ENCODE peak calls at places on chromosomes 13 and 19, in nine cellular contexts. One of them, this sample, is unnamed.

GRCh38 chr13:40155176-40155575 is 499.7 kb downstream of the COG6 start:
- DNase-seq in adrenal gland: no peak
- DNase-seq in kidney: no peak
- DNase-seq in WERI-Rb-1: no peak
- DNase-seq in psoas muscle: no peak
- DNase-seq in CD8-positive, alpha-beta memory T cell: no peak
- DNase-seq in heart right ventricle: no peak
- DNase-seq in Peyer's patch: no peak
- DNase-seq in PC-3: no peak
- DNase-seq in this sample: no peak

GRCh38 chr19:50607874-50608785 is 31.6 kb downstream of the SYT3 start:
- DNase-seq in adrenal gland: peak; percentile 84
- DNase-seq in kidney: peak; percentile 91
- DNase-seq in WERI-Rb-1: peak; percentile 97
- DNase-seq in psoas muscle: peak; percentile 58
- DNase-seq in CD8-positive, alpha-beta memory T cell: peak; percentile 72
- DNase-seq in heart right ventricle: peak; percentile 54
- DNase-seq in Peyer's patch: peak; percentile 60
- DNase-seq in PC-3: peak; percentile 34
- DNase-seq in this sample: peak; percentile 94

GRCh38 chr19:54136864-54137113 is 773 bp upstream of the CNOT3 start:
- DNase-seq in adrenal gland: no peak
- DNase-seq in kidney: no peak
- DNase-seq in WERI-Rb-1: no peak
- DNase-seq in psoas muscle: no peak
- DNase-seq in CD8-positive, alpha-beta memory T cell: no peak
- DNase-seq in heart right ventricle: no peak
- DNase-seq in Peyer's patch: no peak
- DNase-seq in PC-3: no peak
- DNase-seq in this sample: no peak

GRCh38 chr13:98664510-98664909 is 87.6 kb upstream of the STK24 start:
- DNase-seq in adrenal gland: no peak
- DNase-seq in kidney: no peak
- DNase-seq in WERI-Rb-1: no peak
- DNase-seq in psoas muscle: no peak
- DNase-seq in CD8-positive, alpha-beta memory T cell: no peak
- DNase-seq in heart right ventricle: no peak
- DNase-seq in Peyer's patch: no peak
- DNase-seq in PC-3: no peak
- DNase-seq in this sample: no peak

GRCh38 chr13:45209229-45209628 is 8.4 kb upstream of the KCTD4 start:
- DNase-seq in adrenal gland: no peak
- DNase-seq in kidney: no peak
- DNase-seq in WERI-Rb-1: no peak
- DNase-seq in psoas muscle: no peak
- DNase-seq in CD8-positive, alpha-beta memory T cell: no peak
- DNase-seq in heart right ventricle: no peak
- DNase-seq in Peyer's patch: no peak
- DNase-seq in PC-3: peak; percentile 59
- DNase-seq in this sample: no peak

GRCh38 chr13:26624572-26624971 is 67.1 kb downstream of the WASF3 start:
- DNase-seq in adrenal gland: no peak
- DNase-seq in kidney: no peak
- DNase-seq in WERI-Rb-1: no peak
- DNase-seq in psoas muscle: no peak
- DNase-seq in CD8-positive, alpha-beta memory T cell: no peak
- DNase-seq in heart right ventricle: no peak
- DNase-seq in Peyer's patch: no peak
- DNase-seq in PC-3: no peak
- DNase-seq in this sample: no peak

GRCh38 chr19:8663920-8664670 is 33.7 kb downstream of the NFILZ start:
- DNase-seq in adrenal gland: no peak
- DNase-seq in kidney: no peak
- DNase-seq in WERI-Rb-1: no peak
- DNase-seq in psoas muscle: no peak
- DNase-seq in CD8-positive, alpha-beta memory T cell: peak; percentile 18
- DNase-seq in heart right ventricle: no peak
- DNase-seq in Peyer's patch: no peak
- DNase-seq in PC-3: no peak
- DNase-seq in this sample: no peak

GRCh38 chr13:99523838-99524237 is 22.6 kb downstream of the TM9SF2 start:
- DNase-seq in adrenal gland: no peak
- DNase-seq in kidney: no peak
- DNase-seq in WERI-Rb-1: no peak
- DNase-seq in psoas muscle: no peak
- DNase-seq in CD8-positive, alpha-beta memory T cell: no peak
- DNase-seq in heart right ventricle: no peak
- DNase-seq in Peyer's patch: no peak
- DNase-seq in PC-3: peak; percentile 25
- DNase-seq in this sample: no peak

GRCh38 chr19:58569191-58569942 is 3.8 kb downstream of the MZF1 start:
- DNase-seq in adrenal gland: peak; percentile 23
- DNase-seq in kidney: peak; percentile 56
- DNase-seq in WERI-Rb-1: no peak
- DNase-seq in psoas muscle: peak; percentile 8
- DNase-seq in CD8-positive, alpha-beta memory T cell: no peak
- DNase-seq in heart right ventricle: no peak
- DNase-seq in Peyer's patch: peak; percentile 25
- DNase-seq in PC-3: no peak
- DNase-seq in this sample: no peak

GRCh38 chr13:107144432-107144831 is 576.5 kb upstream of the ARGLU1 start:
- DNase-seq in adrenal gland: no peak
- DNase-seq in kidney: no peak
- DNase-seq in WERI-Rb-1: no peak
- DNase-seq in psoas muscle: no peak
- DNase-seq in CD8-positive, alpha-beta memory T cell: no peak
- DNase-seq in heart right ventricle: no peak
- DNase-seq in Peyer's patch: no peak
- DNase-seq in PC-3: peak; percentile 12
- DNase-seq in this sample: no peak

GRCh38 chr13:112057736-112058518 is 9.0 kb upstream of the SOX1 start:
- DNase-seq in adrenal gland: no peak
- DNase-seq in kidney: no peak
- DNase-seq in WERI-Rb-1: no peak
- DNase-seq in psoas muscle: no peak
- DNase-seq in CD8-positive, alpha-beta memory T cell: no peak
- DNase-seq in heart right ventricle: no peak
- DNase-seq in Peyer's patch: no peak
- DNase-seq in PC-3: no peak
- DNase-seq in this sample: no peak

GRCh38 chr19:10544753-10545251 is 1.1 kb downstream of the ATG4D start:
- DNase-seq in adrenal gland: peak; percentile 40
- DNase-seq in kidney: no peak
- DNase-seq in WERI-Rb-1: no peak
- DNase-seq in psoas muscle: no peak
- DNase-seq in CD8-positive, alpha-beta memory T cell: no peak
- DNase-seq in heart right ventricle: no peak
- DNase-seq in Peyer's patch: peak; percentile 68
- DNase-seq in PC-3: no peak
- DNase-seq in this sample: no peak

GRCh38 chr19:1408300-1409203 is 1.2 kb downstream of the DAZAP1 start:
- DNase-seq in adrenal gland: peak; percentile 70
- DNase-seq in kidney: peak; percentile 91
- DNase-seq in WERI-Rb-1: no peak
- DNase-seq in psoas muscle: peak; percentile 63
- DNase-seq in CD8-positive, alpha-beta memory T cell: peak; percentile 72
- DNase-seq in heart right ventricle: peak; percentile 44
- DNase-seq in Peyer's patch: peak; percentile 70
- DNase-seq in PC-3: peak; percentile 22
- DNase-seq in this sample: no peak

GRCh38 chr19:16581145-16581970 is 9.1 kb upstream of the SLC35E1 start:
- DNase-seq in adrenal gland: peak; percentile 88
- DNase-seq in kidney: no peak
- DNase-seq in WERI-Rb-1: no peak
- DNase-seq in psoas muscle: peak; percentile 59
- DNase-seq in CD8-positive, alpha-beta memory T cell: no peak
- DNase-seq in heart right ventricle: peak; percentile 44
- DNase-seq in Peyer's patch: no peak
- DNase-seq in PC-3: no peak
- DNase-seq in this sample: no peak
- H3K27ac ChIP-seq in adrenal gland: peak overlapping the region; percentile 81
- H3K27ac ChIP-seq in kidney: no peak overlapping the region
- H3K27ac ChIP-seq in WERI-Rb-1: no peak overlapping the region
- H3K27ac ChIP-seq in psoas muscle: peak overlapping the region; percentile 93
- H3K27ac ChIP-seq in CD8-positive, alpha-beta memory T cell: peak overlapping the region; percentile 20
- H3K27ac ChIP-seq in heart right ventricle: peak overlapping the region; percentile 38
- H3K27ac ChIP-seq in Peyer's patch: peak overlapping the region; percentile 55
- H3K27ac ChIP-seq in PC-3: no peak overlapping the region
- H3K27ac ChIP-seq in this sample: no peak overlapping the region

GRCh38 chr19:31314849-31315620 is 34.2 kb downstream of the TSHZ3 start:
- DNase-seq in adrenal gland: no peak
- DNase-seq in kidney: no peak
- DNase-seq in WERI-Rb-1: peak; percentile 15
- DNase-seq in psoas muscle: no peak
- DNase-seq in CD8-positive, alpha-beta memory T cell: no peak
- DNase-seq in heart right ventricle: no peak
- DNase-seq in Peyer's patch: no peak
- DNase-seq in PC-3: no peak
- DNase-seq in this sample: no peak
- H3K27ac ChIP-seq in adrenal gland: no peak overlapping the region
- H3K27ac ChIP-seq in kidney: no peak overlapping the region
- H3K27ac ChIP-seq in WERI-Rb-1: no peak overlapping the region
- H3K27ac ChIP-seq in psoas muscle: no peak overlapping the region
- H3K27ac ChIP-seq in CD8-positive, alpha-beta memory T cell: no peak overlapping the region
- H3K27ac ChIP-seq in heart right ventricle: no peak overlapping the region
- H3K27ac ChIP-seq in Peyer's patch: no peak overlapping the region
- H3K27ac ChIP-seq in PC-3: no peak overlapping the region
- H3K27ac ChIP-seq in this sample: no peak overlapping the region

GRCh38 chr19:42201489-42202289 is 15.8 kb downstream of the DEDD2 start:
- DNase-seq in adrenal gland: no peak
- DNase-seq in kidney: peak; percentile 70
- DNase-seq in WERI-Rb-1: no peak
- DNase-seq in psoas muscle: no peak
- DNase-seq in CD8-positive, alpha-beta memory T cell: no peak
- DNase-seq in heart right ventricle: no peak
- DNase-seq in Peyer's patch: no peak
- DNase-seq in PC-3: no peak
- DNase-seq in this sample: peak; percentile 2

GRCh38 chr19:42199440-42200115 is 17.9 kb downstream of the DEDD2 start:
- DNase-seq in adrenal gland: no peak
- DNase-seq in kidney: peak; percentile 77
- DNase-seq in WERI-Rb-1: no peak
- DNase-seq in psoas muscle: peak; percentile 43
- DNase-seq in CD8-positive, alpha-beta memory T cell: peak; percentile 54
- DNase-seq in heart right ventricle: peak; percentile 26
- DNase-seq in Peyer's patch: no peak
- DNase-seq in PC-3: no peak
- DNase-seq in this sample: no peak

GRCh38 chr19:42202290-42202867 is 15.1 kb downstream of the DEDD2 start:
- DNase-seq in adrenal gland: no peak
- DNase-seq in kidney: peak; percentile 20
- DNase-seq in WERI-Rb-1: no peak
- DNase-seq in psoas muscle: no peak
- DNase-seq in CD8-positive, alpha-beta memory T cell: no peak
- DNase-seq in heart right ventricle: no peak
- DNase-seq in Peyer's patch: no peak
- DNase-seq in PC-3: no peak
- DNase-seq in this sample: no peak

GRCh38 chr19:42198676-42199439 is 18.6 kb downstream of the DEDD2 start:
- DNase-seq in adrenal gland: no peak
- DNase-seq in kidney: peak; percentile 77
- DNase-seq in WERI-Rb-1: no peak
- DNase-seq in psoas muscle: no peak
- DNase-seq in CD8-positive, alpha-beta memory T cell: peak; percentile 86
- DNase-seq in heart right ventricle: no peak
- DNase-seq in Peyer's patch: no peak
- DNase-seq in PC-3: no peak
- DNase-seq in this sample: no peak

GRCh38 chr19:42200116-42200740 is 17.2 kb downstream of the DEDD2 start:
- DNase-seq in adrenal gland: no peak
- DNase-seq in kidney: peak; percentile 70
- DNase-seq in WERI-Rb-1: no peak
- DNase-seq in psoas muscle: no peak
- DNase-seq in CD8-positive, alpha-beta memory T cell: no peak
- DNase-seq in heart right ventricle: no peak
- DNase-seq in Peyer's patch: no peak
- DNase-seq in PC-3: no peak
- DNase-seq in this sample: no peak
- H3K27ac ChIP-seq in adrenal gland: no peak overlapping the region
- H3K27ac ChIP-seq in kidney: no peak overlapping the region
- H3K27ac ChIP-seq in WERI-Rb-1: no peak overlapping the region
- H3K27ac ChIP-seq in psoas muscle: no peak overlapping the region
- H3K27ac ChIP-seq in CD8-positive, alpha-beta memory T cell: peak overlapping the region; percentile 88
- H3K27ac ChIP-seq in heart right ventricle: no peak overlapping the region
- H3K27ac ChIP-seq in Peyer's patch: peak overlapping the region; percentile 93
- H3K27ac ChIP-seq in PC-3: no peak overlapping the region
- H3K27ac ChIP-seq in this sample: no peak overlapping the region

GRCh38 chr19:40776966-40777794 is 867 bp upstream of the RAB4B start:
- DNase-seq in adrenal gland: peak; percentile 96
- DNase-seq in kidney: peak; percentile 91
- DNase-seq in WERI-Rb-1: peak; percentile 93
- DNase-seq in psoas muscle: peak; percentile 81
- DNase-seq in CD8-positive, alpha-beta memory T cell: peak; percentile 87
- DNase-seq in heart right ventricle: peak; percentile 95
- DNase-seq in Peyer's patch: peak; percentile 82
- DNase-seq in PC-3: peak; percentile 85
- DNase-seq in this sample: peak; percentile 83
- H3K27ac ChIP-seq in adrenal gland: peak overlapping the region; percentile 97
- H3K27ac ChIP-seq in kidney: peak overlapping the region; percentile 97
- H3K27ac ChIP-seq in WERI-Rb-1: peak overlapping the region; percentile 98
- H3K27ac ChIP-seq in psoas muscle: peak overlapping the region; percentile 98
- H3K27ac ChIP-seq in CD8-positive, alpha-beta memory T cell: peak overlapping the region; percentile 95
- H3K27ac ChIP-seq in heart right ventricle: peak overlapping the region; percentile 96
- H3K27ac ChIP-seq in Peyer's patch: peak overlapping the region; percentile 98
- H3K27ac ChIP-seq in PC-3: peak overlapping the region; percentile 72
- H3K27ac ChIP-seq in this sample: peak overlapping the region; percentile 94

GRCh38 chr19:45151821-45152503 is 8.8 kb downstream of the NKPD1 start:
- DNase-seq in adrenal gland: no peak
- DNase-seq in kidney: no peak
- DNase-seq in WERI-Rb-1: no peak
- DNase-seq in psoas muscle: no peak
- DNase-seq in CD8-positive, alpha-beta memory T cell: no peak
- DNase-seq in heart right ventricle: no peak
- DNase-seq in Peyer's patch: no peak
- DNase-seq in PC-3: no peak
- DNase-seq in this sample: no peak

GRCh38 chr19:45152504-45153338 is 8.1 kb downstream of the NKPD1 start:
- DNase-seq in adrenal gland: peak; percentile 75
- DNase-seq in kidney: no peak
- DNase-seq in WERI-Rb-1: no peak
- DNase-seq in psoas muscle: peak; percentile 45
- DNase-seq in CD8-positive, alpha-beta memory T cell: peak; percentile 49
- DNase-seq in heart right ventricle: peak; percentile 42
- DNase-seq in Peyer's patch: peak; percentile 63
- DNase-seq in PC-3: no peak
- DNase-seq in this sample: no peak

GRCh38 chr19:45156231-45156630 is 4.6 kb downstream of the NKPD1 start:
- DNase-seq in adrenal gland: no peak
- DNase-seq in kidney: no peak
- DNase-seq in WERI-Rb-1: peak; percentile 93
- DNase-seq in psoas muscle: no peak
- DNase-seq in CD8-positive, alpha-beta memory T cell: no peak
- DNase-seq in heart right ventricle: no peak
- DNase-seq in Peyer's patch: no peak
- DNase-seq in PC-3: no peak
- DNase-seq in this sample: no peak

GRCh38 chr19:45153339-45154063 is 7.3 kb downstream of the NKPD1 start:
- DNase-seq in adrenal gland: peak; percentile 68
- DNase-seq in kidney: peak; percentile 75
- DNase-seq in WERI-Rb-1: no peak
- DNase-seq in psoas muscle: peak; percentile 53
- DNase-seq in CD8-positive, alpha-beta memory T cell: peak; percentile 32
- DNase-seq in heart right ventricle: peak; percentile 17
- DNase-seq in Peyer's patch: no peak
- DNase-seq in PC-3: no peak
- DNase-seq in this sample: peak; percentile 30

GRCh38 chr19:45154064-45154827 is 6.5 kb downstream of the NKPD1 start:
- DNase-seq in adrenal gland: peak; percentile 89
- DNase-seq in kidney: no peak
- DNase-seq in WERI-Rb-1: peak; percentile 82
- DNase-seq in psoas muscle: peak; percentile 41
- DNase-seq in CD8-positive, alpha-beta memory T cell: no peak
- DNase-seq in heart right ventricle: no peak
- DNase-seq in Peyer's patch: no peak
- DNase-seq in PC-3: peak; percentile 46
- DNase-seq in this sample: no peak
- H3K27ac ChIP-seq in adrenal gland: peak overlapping the region; percentile 5
- H3K27ac ChIP-seq in kidney: no peak overlapping the region
- H3K27ac ChIP-seq in WERI-Rb-1: peak overlapping the region; percentile 72
- H3K27ac ChIP-seq in psoas muscle: no peak overlapping the region
- H3K27ac ChIP-seq in CD8-positive, alpha-beta memory T cell: no peak overlapping the region
- H3K27ac ChIP-seq in heart right ventricle: no peak overlapping the region
- H3K27ac ChIP-seq in Peyer's patch: no peak overlapping the region
- H3K27ac ChIP-seq in PC-3: no peak overlapping the region
- H3K27ac ChIP-seq in this sample: no peak overlapping the region

This sample was measured in substantia nigra.